ENCODE peak calls at places on chromosomes 4 and X, in five cellular contexts. One of them, this sample, is unnamed.
A peak's percentile ranks its signal among the peaks of the same experiment; 100 is the strongest.

GRCh38 chr4:13966241-13967195 is 339.0 kb upstream of the BOD1L1 start:
- DNase-seq in erythroblast: no peak
- DNase-seq in GM19239: no peak
- DNase-seq in DMS 273 treated with DMSO at 0.1 percent for 48 hours: no peak
- DNase-seq in activated naive CD8-positive, alpha-beta T cell treated with anti-CD3 and anti-CD28 coated beads for 36 hours: no peak
- DNase-seq in this sample: no peak

GRCh38 chrX:131729295-131729694 is 185.4 kb downstream of the OR13H1 start:
- DNase-seq in DMS 273 treated with DMSO at 0.1 percent for 48 hours: peak; percentile 18
- DNase-seq in erythroblast: no peak
- DNase-seq in GM19239: no peak
- DNase-seq in activated naive CD8-positive, alpha-beta T cell treated with anti-CD3 and anti-CD28 coated beads for 36 hours: no peak
- DNase-seq in this sample: no peak

GRCh38 chrX:45850775-45851433 is 650.2 kb upstream of the DIPK2B start:
- DNase-seq in erythroblast: peak; percentile 0
- DNase-seq in DMS 273 treated with DMSO at 0.1 percent for 48 hours: no peak
- DNase-seq in activated naive CD8-positive, alpha-beta T cell treated with anti-CD3 and anti-CD28 coated beads for 36 hours: peak; percentile 31
- DNase-seq in GM19239: no peak
- DNase-seq in this sample: no peak

GRCh38 chr4:186169333-186169941 is 21.9 kb upstream of the CYP4V2 start:
- DNase-seq in GM19239: no peak
- DNase-seq in DMS 273 treated with DMSO at 0.1 percent for 48 hours: no peak
- DNase-seq in activated naive CD8-positive, alpha-beta T cell treated with anti-CD3 and anti-CD28 coated beads for 36 hours: no peak
- DNase-seq in erythroblast: no peak
- DNase-seq in this sample: no peak

GRCh38 chr4:101050836-101051205 is 296.5 kb downstream of the PPP3CA start:
- DNase-seq in erythroblast: no peak
- DNase-seq in GM19239: no peak
- DNase-seq in DMS 273 treated with DMSO at 0.1 percent for 48 hours: no peak
- DNase-seq in activated naive CD8-positive, alpha-beta T cell treated with anti-CD3 and anti-CD28 coated beads for 36 hours: no peak
- DNase-seq in this sample: no peak

GRCh38 chr4:93396274-93396673 is 432.3 kb upstream of the ATOH1 start:
- DNase-seq in erythroblast: no peak
- DNase-seq in DMS 273 treated with DMSO at 0.1 percent for 48 hours: no peak
- DNase-seq in activated naive CD8-positive, alpha-beta T cell treated with anti-CD3 and anti-CD28 coated beads for 36 hours: no peak
- DNase-seq in GM19239: no peak
- DNase-seq in this sample: no peak

GRCh38 chr4:106809083-106809482 is 227.0 kb downstream of the DKK2 start:
- DNase-seq in activated naive CD8-positive, alpha-beta T cell treated with anti-CD3 and anti-CD28 coated beads for 36 hours: no peak
- DNase-seq in DMS 273 treated with DMSO at 0.1 percent for 48 hours: no peak
- DNase-seq in GM19239: no peak
- DNase-seq in erythroblast: peak; percentile 18
- DNase-seq in this sample: no peak

GRCh38 chrX:63889001-63889400 is 104.0 kb upstream of the ARHGEF9 start:
- DNase-seq in DMS 273 treated with DMSO at 0.1 percent for 48 hours: no peak
- DNase-seq in GM19239: no peak
- DNase-seq in erythroblast: no peak
- DNase-seq in activated naive CD8-positive, alpha-beta T cell treated with anti-CD3 and anti-CD28 coated beads for 36 hours: no peak
- DNase-seq in this sample: no peak

GRCh38 chr4:70505152-70505748 is 13.1 kb upstream of the AMTN start:
- DNase-seq in activated naive CD8-positive, alpha-beta T cell treated with anti-CD3 and anti-CD28 coated beads for 36 hours: peak; percentile 30
- DNase-seq in DMS 273 treated with DMSO at 0.1 percent for 48 hours: no peak
- DNase-seq in GM19239: peak; percentile 28
- DNase-seq in erythroblast: peak; percentile 65
- DNase-seq in this sample: peak; percentile 2

GRCh38 chrX:57070185-57070984 is 51.0 kb downstream of the SPIN2B start:
- DNase-seq in GM19239: no peak
- DNase-seq in activated naive CD8-positive, alpha-beta T cell treated with anti-CD3 and anti-CD28 coated beads for 36 hours: no peak
- DNase-seq in DMS 273 treated with DMSO at 0.1 percent for 48 hours: no peak
- DNase-seq in erythroblast: no peak
- DNase-seq in this sample: no peak

GRCh38 chr4:54509057-54509456 is 148.7 kb upstream of the KIT start:
- DNase-seq in erythroblast: no peak
- DNase-seq in activated naive CD8-positive, alpha-beta T cell treated with anti-CD3 and anti-CD28 coated beads for 36 hours: no peak
- DNase-seq in GM19239: no peak
- DNase-seq in DMS 273 treated with DMSO at 0.1 percent for 48 hours: no peak
- DNase-seq in this sample: no peak

GRCh38 chrX:153408221-153408721 is 3.0 kb upstream of the ZFP92 start:
- DNase-seq in GM19239: no peak
- DNase-seq in activated naive CD8-positive, alpha-beta T cell treated with anti-CD3 and anti-CD28 coated beads for 36 hours: no peak
- DNase-seq in erythroblast: no peak
- DNase-seq in DMS 273 treated with DMSO at 0.1 percent for 48 hours: no peak
- DNase-seq in this sample: no peak

GRCh38 chr4:85779165-85779564 is 304.2 kb downstream of the ARHGAP24 start:
- DNase-seq in activated naive CD8-positive, alpha-beta T cell treated with anti-CD3 and anti-CD28 coated beads for 36 hours: no peak
- DNase-seq in erythroblast: no peak
- DNase-seq in GM19239: no peak
- DNase-seq in DMS 273 treated with DMSO at 0.1 percent for 48 hours: no peak
- DNase-seq in this sample: no peak

GRCh38 chr4:39044947-39045734 is 12.9 kb upstream of the TMEM156 start:
- DNase-seq in DMS 273 treated with DMSO at 0.1 percent for 48 hours: no peak
- DNase-seq in activated naive CD8-positive, alpha-beta T cell treated with anti-CD3 and anti-CD28 coated beads for 36 hours: no peak
- DNase-seq in erythroblast: peak; percentile 62
- DNase-seq in GM19239: no peak
- DNase-seq in this sample: no peak

GRCh38 chr4:173289351-173289725 is 44.8 kb downstream of the HMGB2 start:
- DNase-seq in erythroblast: peak; percentile 77
- DNase-seq in DMS 273 treated with DMSO at 0.1 percent for 48 hours: no peak
- DNase-seq in GM19239: no peak
- DNase-seq in activated naive CD8-positive, alpha-beta T cell treated with anti-CD3 and anti-CD28 coated beads for 36 hours: no peak
- DNase-seq in this sample: no peak

GRCh38 chr4:108001540-108001939 is 11.9 kb downstream of the HADH start:
- DNase-seq in erythroblast: peak; percentile 46
- DNase-seq in DMS 273 treated with DMSO at 0.1 percent for 48 hours: no peak
- DNase-seq in GM19239: no peak
- DNase-seq in activated naive CD8-positive, alpha-beta T cell treated with anti-CD3 and anti-CD28 coated beads for 36 hours: no peak
- DNase-seq in this sample: no peak

GRCh38 chrX:49186125-49187027 is at the start of gene PRICKLE3:
- DNase-seq in activated naive CD8-positive, alpha-beta T cell treated with anti-CD3 and anti-CD28 coated beads for 36 hours: peak; percentile 78
- DNase-seq in erythroblast: peak; percentile 71
- DNase-seq in GM19239: no peak
- DNase-seq in DMS 273 treated with DMSO at 0.1 percent for 48 hours: peak; percentile 32
- DNase-seq in this sample: no peak

GRCh38 chr4:77481856-77482255 is 123.8 kb upstream of the CXCL13 start:
- DNase-seq in GM19239: no peak
- DNase-seq in erythroblast: no peak
- DNase-seq in DMS 273 treated with DMSO at 0.1 percent for 48 hours: no peak
- DNase-seq in activated naive CD8-positive, alpha-beta T cell treated with anti-CD3 and anti-CD28 coated beads for 36 hours: no peak
- DNase-seq in this sample: no peak

GRCh38 chr4:168643083-168643795 is 146.4 kb downstream of the PALLD start:
- DNase-seq in GM19239: no peak
- DNase-seq in DMS 273 treated with DMSO at 0.1 percent for 48 hours: no peak
- DNase-seq in erythroblast: no peak
- DNase-seq in activated naive CD8-positive, alpha-beta T cell treated with anti-CD3 and anti-CD28 coated beads for 36 hours: no peak
- DNase-seq in this sample: no peak

GRCh38 chr4:123096038-123096437 is 173.6 kb upstream of the NUDT6 start:
- DNase-seq in activated naive CD8-positive, alpha-beta T cell treated with anti-CD3 and anti-CD28 coated beads for 36 hours: no peak
- DNase-seq in DMS 273 treated with DMSO at 0.1 percent for 48 hours: no peak
- DNase-seq in erythroblast: peak; percentile 5
- DNase-seq in GM19239: no peak
- DNase-seq in this sample: no peak

GRCh38 chrX:2345562-2345961 is 155.2 kb downstream of the DHRSX start:
- DNase-seq in GM19239: no peak
- DNase-seq in erythroblast: no peak
- DNase-seq in activated naive CD8-positive, alpha-beta T cell treated with anti-CD3 and anti-CD28 coated beads for 36 hours: no peak
- DNase-seq in DMS 273 treated with DMSO at 0.1 percent for 48 hours: no peak
- DNase-seq in this sample: no peak

GRCh38 chrX:8520791-8521190 is 56.2 kb downstream of the VCX3B start:
- DNase-seq in activated naive CD8-positive, alpha-beta T cell treated with anti-CD3 and anti-CD28 coated beads for 36 hours: no peak
- DNase-seq in erythroblast: no peak
- DNase-seq in GM19239: no peak
- DNase-seq in DMS 273 treated with DMSO at 0.1 percent for 48 hours: no peak
- DNase-seq in this sample: no peak

GRCh38 chr4:123606946-123607542 is 210.4 kb downstream of the SPRY1 start:
- DNase-seq in erythroblast: no peak
- DNase-seq in DMS 273 treated with DMSO at 0.1 percent for 48 hours: no peak
- DNase-seq in GM19239: peak; percentile 10
- DNase-seq in activated naive CD8-positive, alpha-beta T cell treated with anti-CD3 and anti-CD28 coated beads for 36 hours: no peak
- DNase-seq in this sample: no peak

GRCh38 chr4:40916880-40917279 is 167.1 kb downstream of the NSUN7 start:
- DNase-seq in GM19239: peak; percentile 48
- DNase-seq in activated naive CD8-positive, alpha-beta T cell treated with anti-CD3 and anti-CD28 coated beads for 36 hours: peak; percentile 41
- DNase-seq in DMS 273 treated with DMSO at 0.1 percent for 48 hours: no peak
- DNase-seq in erythroblast: peak; percentile 47
- DNase-seq in this sample: peak; percentile 35

GRCh38 chr4:119016636-119017035 is 119.0 kb upstream of the MYOZ2 start:
- DNase-seq in DMS 273 treated with DMSO at 0.1 percent for 48 hours: no peak
- DNase-seq in GM19239: no peak
- DNase-seq in activated naive CD8-positive, alpha-beta T cell treated with anti-CD3 and anti-CD28 coated beads for 36 hours: no peak
- DNase-seq in erythroblast: no peak
- DNase-seq in this sample: no peak

GRCh38 chrX:110214684-110215083 is 103.2 kb downstream of the AMMECR1 start:
- DNase-seq in erythroblast: no peak
- DNase-seq in GM19239: no peak
- DNase-seq in DMS 273 treated with DMSO at 0.1 percent for 48 hours: no peak
- DNase-seq in activated naive CD8-positive, alpha-beta T cell treated with anti-CD3 and anti-CD28 coated beads for 36 hours: no peak
- DNase-seq in this sample: no peak

GRCh38 chr4:185811509-185812364 is at the start of gene SORBS2:
- DNase-seq in activated naive CD8-positive, alpha-beta T cell treated with anti-CD3 and anti-CD28 coated beads for 36 hours: no peak
- DNase-seq in GM19239: peak; percentile 36
- DNase-seq in erythroblast: no peak
- DNase-seq in DMS 273 treated with DMSO at 0.1 percent for 48 hours: peak; percentile 13
- DNase-seq in this sample: peak; percentile 54

GRCh38 chrX:23959781-23960180 is 52.0 kb downstream of the CXorf58 start:
- DNase-seq in activated naive CD8-positive, alpha-beta T cell treated with anti-CD3 and anti-CD28 coated beads for 36 hours: peak; percentile 4
- DNase-seq in DMS 273 treated with DMSO at 0.1 percent for 48 hours: no peak
- DNase-seq in erythroblast: no peak
- DNase-seq in GM19239: no peak
- DNase-seq in this sample: no peak

GRCh38 chr4:89509708-89510269 is 202.2 kb upstream of the GPRIN3 start:
- DNase-seq in activated naive CD8-positive, alpha-beta T cell treated with anti-CD3 and anti-CD28 coated beads for 36 hours: no peak
- DNase-seq in DMS 273 treated with DMSO at 0.1 percent for 48 hours: no peak
- DNase-seq in GM19239: peak; percentile 17
- DNase-seq in erythroblast: no peak
- DNase-seq in this sample: no peak

GRCh38 chr4:7683126-7683703 is 248.5 kb upstream of the PSAPL1 start:
- DNase-seq in erythroblast: no peak
- DNase-seq in DMS 273 treated with DMSO at 0.1 percent for 48 hours: no peak
- DNase-seq in GM19239: no peak
- DNase-seq in activated naive CD8-positive, alpha-beta T cell treated with anti-CD3 and anti-CD28 coated beads for 36 hours: no peak
- DNase-seq in this sample: no peak

GRCh38 chr4:5812506-5813229 is 80.2 kb downstream of the CRMP1 start:
- DNase-seq in erythroblast: peak; percentile 76
- DNase-seq in DMS 273 treated with DMSO at 0.1 percent for 48 hours: no peak
- DNase-seq in activated naive CD8-positive, alpha-beta T cell treated with anti-CD3 and anti-CD28 coated beads for 36 hours: peak; percentile 10
- DNase-seq in GM19239: peak; percentile 53
- DNase-seq in this sample: peak; percentile 28

GRCh38 chrX:68697036-68697435 is 49.6 kb downstream of the STARD8 start:
- DNase-seq in GM19239: no peak
- DNase-seq in erythroblast: no peak
- DNase-seq in activated naive CD8-positive, alpha-beta T cell treated with anti-CD3 and anti-CD28 coated beads for 36 hours: no peak
- DNase-seq in DMS 273 treated with DMSO at 0.1 percent for 48 hours: no peak
- DNase-seq in this sample: no peak

GRCh38 chrX:54530358-54530900 is 410 bp downstream of the GNL3L start:
- DNase-seq in GM19239: no peak
- DNase-seq in erythroblast: no peak
- DNase-seq in DMS 273 treated with DMSO at 0.1 percent for 48 hours: no peak
- DNase-seq in activated naive CD8-positive, alpha-beta T cell treated with anti-CD3 and anti-CD28 coated beads for 36 hours: no peak
- DNase-seq in this sample: no peak

GRCh38 chrX:109374276-109374960 is 107.5 kb downstream of the GUCY2F start:
- DNase-seq in DMS 273 treated with DMSO at 0.1 percent for 48 hours: no peak
- DNase-seq in erythroblast: no peak
- DNase-seq in activated naive CD8-positive, alpha-beta T cell treated with anti-CD3 and anti-CD28 coated beads for 36 hours: no peak
- DNase-seq in GM19239: no peak
- DNase-seq in this sample: no peak

GRCh38 chrX:48677456-48678030 is 6.1 kb upstream of the WAS start:
- DNase-seq in activated naive CD8-positive, alpha-beta T cell treated with anti-CD3 and anti-CD28 coated beads for 36 hours: no peak
- DNase-seq in DMS 273 treated with DMSO at 0.1 percent for 48 hours: no peak
- DNase-seq in erythroblast: no peak
- DNase-seq in GM19239: no peak
- DNase-seq in this sample: no peak

GRCh38 chr4:10639100-10639499 is 45.5 kb downstream of the CLNK start:
- DNase-seq in GM19239: no peak
- DNase-seq in erythroblast: no peak
- DNase-seq in DMS 273 treated with DMSO at 0.1 percent for 48 hours: no peak
- DNase-seq in activated naive CD8-positive, alpha-beta T cell treated with anti-CD3 and anti-CD28 coated beads for 36 hours: no peak
- DNase-seq in this sample: no peak